ENCODE peak calls at places on chromosomes 4 and X, in seven cellular contexts. V, U, B, E, I, L and N are unnamed samples.

GRCh38 chr4:87353592-87353991 is 30.9 kb upstream of the HSD17B13 start:
- DNase-seq in I (peak), U (peak), B (peak), E (peak), L (no peak), V (peak), N (peak)

GRCh38 chr4:184376136-184376838 is 98.1 kb downstream of the IRF2 start:
- DNase-seq in U (no peak), I (no peak), V (no peak), L (no peak), E (no peak), B (no peak), N (no peak)

GRCh38 chr4:53050361-53050774 is 188.3 kb downstream of the RASL11B start:
- DNase-seq in L (no peak), V (peak), E (no peak), U (no peak), B (no peak), I (no peak), N (no peak)

GRCh38 chr4:156946508-156947197 is 24.9 kb downstream of the PDGFC start:
- DNase-seq in L (no peak), B (no peak), U (no peak), I (peak), E (peak), V (peak), N (peak)

GRCh38 chrX:46912673-46913491 is 661 bp downstream of the JADE3 start:
- DNase-seq in V (peak), U (peak), L (peak), I (peak), E (peak), B (peak), N (no peak)

GRCh38 chrX:122552291-122552800 is 631.7 kb upstream of the GRIA3 start:
- DNase-seq in I (no peak), L (no peak), U (no peak), B (no peak), E (peak), V (no peak), N (no peak)

GRCh38 chrX:119155416-119156035 is 27.9 kb upstream of the KIAA1210 start:
- DNase-seq in E (peak), L (no peak), V (peak), I (no peak), U (no peak), B (no peak), N (no peak)

GRCh38 chrX:39692796-39693195 is 405.0 kb downstream of the BCOR start:
- DNase-seq in B (peak), I (no peak), V (no peak), U (no peak), L (no peak), E (no peak), N (no peak)

GRCh38 chr4:39304651-39305050 is 61.5 kb downstream of the RFC1 start:
- DNase-seq in E (no peak), I (no peak), V (peak), L (no peak), B (no peak), U (no peak), N (no peak)

GRCh38 chr4:75080888-75081287 is 148.0 kb downstream of the PARM1 start:
- DNase-seq in L (no peak), E (no peak), U (no peak), I (no peak), B (no peak), V (no peak), N (no peak)

GRCh38 chr4:175833574-175834350 is 21.7 kb upstream of the GPM6A start:
- DNase-seq in U (no peak), I (no peak), L (no peak), B (peak), E (peak), V (no peak), N (no peak)

GRCh38 chr4:119632216-119632615 is 3.6 kb upstream of the PDE5A start:
- DNase-seq in L (no peak), V (no peak), U (no peak), E (peak), I (no peak), B (no peak), N (no peak)

GRCh38 chrX:22889824-22890223 is 109.9 kb upstream of the DDX53 start:
- DNase-seq in B (no peak), V (no peak), U (no peak), L (no peak), I (no peak), E (no peak), N (no peak)

GRCh38 chr4:174526731-174527130 is 4.4 kb upstream of the HPGD start:
- DNase-seq in B (no peak), I (no peak), L (no peak), E (no peak), V (no peak), U (no peak), N (no peak)

GRCh38 chr4:70660106-70660505 is 6.2 kb downstream of the JCHAIN start:
- DNase-seq in E (no peak), I (no peak), B (no peak), U (no peak), V (no peak), L (no peak), N (no peak)

GRCh38 chr4:138399041-138399440 is 156.9 kb upstream of the SLC7A11 start:
- DNase-seq in I (no peak), U (no peak), E (no peak), V (no peak), B (no peak), L (no peak), N (no peak)

GRCh38 chr4:105496899-105497298 is 23.0 kb upstream of the PPA2 start:
- DNase-seq in L (no peak), B (peak), V (no peak), E (no peak), U (no peak), I (no peak), N (no peak)
- TF ChIP-seq CTCF in L (peak), B (peak), V (peak), E (peak), U (peak), I (no peak), N (no peak)

GRCh38 chr4:182492456-182492855 is 249.3 kb downstream of the TENM3 start:
- DNase-seq in E (no peak), V (peak), L (no peak), B (no peak), I (no peak), U (no peak), N (no peak)
- H3K4me3 ChIP-seq in E (no peak), V (no peak), L (peak), B (no peak), I (no peak), U (no peak), N (no peak)

DNA sequence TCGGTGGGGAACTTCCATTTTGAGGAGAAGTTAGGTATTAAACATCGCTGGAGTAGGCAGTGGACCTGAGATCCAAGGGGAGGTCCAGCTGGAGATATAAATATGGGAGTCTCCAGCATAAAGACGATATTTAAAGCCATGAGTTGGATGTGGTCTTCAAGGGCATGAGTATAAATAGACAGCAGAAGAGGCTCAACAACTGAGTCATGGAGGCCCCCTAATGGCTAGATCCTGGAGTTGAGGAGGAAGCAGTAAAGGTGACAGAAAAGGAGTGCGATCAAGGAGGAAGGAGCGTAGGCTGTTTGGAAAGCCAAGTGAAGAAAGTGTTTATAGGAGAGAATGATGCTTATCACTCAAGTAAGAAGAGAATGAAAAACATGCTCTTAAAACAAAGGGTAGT is 18.1 kb upstream of the APBB2 start:
- DNase-seq in U (no peak), I (no peak), L (no peak), V (no peak), B (no peak), E (no peak), N (no peak)
- TF ChIP-seq CTCF in U (no peak), I (no peak), L (peak), V (peak), B (no peak), E (no peak), N (no peak)

GRCh38 chr4:2155246-2155645 is 86.7 kb downstream of the HAUS3 start:
- DNase-seq in U (no peak), I (no peak), L (no peak), V (no peak), E (no peak), B (no peak), N (no peak)
- H3K4me3 ChIP-seq in U (no peak), I (no peak), L (no peak), V (no peak), E (no peak), B (no peak), N (no peak)

DNA sequence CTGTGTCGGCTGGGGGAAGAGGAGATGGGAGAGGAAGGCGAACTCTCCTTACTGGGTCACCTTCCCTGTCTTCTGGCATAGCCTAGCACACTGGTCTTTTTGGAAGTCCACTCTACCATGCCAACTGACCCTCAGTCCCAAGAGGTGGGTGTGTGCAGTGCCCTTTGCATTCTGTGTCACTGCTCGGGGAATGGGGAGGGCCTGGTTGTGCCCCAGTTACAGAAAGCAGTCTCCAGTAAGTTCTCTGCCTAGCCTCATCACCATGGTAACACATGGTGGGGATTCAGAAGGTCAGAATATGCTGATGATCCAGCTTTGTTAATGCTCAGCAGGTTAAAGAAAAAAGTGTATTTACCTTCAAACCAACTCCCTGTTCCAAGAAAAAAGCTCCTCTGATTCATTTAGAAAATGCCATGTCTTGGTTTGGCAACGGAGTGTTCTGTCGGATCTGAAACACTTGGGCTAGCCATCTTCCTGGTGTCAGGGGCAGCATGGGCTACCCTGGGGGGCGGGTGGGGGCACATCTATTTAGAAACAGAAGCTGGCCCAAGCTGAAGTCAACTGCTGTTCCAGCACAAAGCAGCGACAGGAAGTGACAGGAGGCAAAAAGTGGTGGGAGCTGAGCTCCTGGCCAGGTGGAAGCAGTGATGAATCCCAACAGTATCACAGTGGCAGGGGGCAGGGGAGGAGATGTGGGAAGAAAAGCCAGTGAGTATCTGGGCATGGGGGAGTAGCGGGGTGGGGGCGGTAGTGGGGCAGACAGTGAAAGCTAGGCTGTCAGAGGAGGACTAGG is 37.0 kb downstream of the NSG1 start:
- DNase-seq in B (no peak), L (no peak), E (no peak), I (no peak), U (no peak), V (no peak), N (peak)
- TF ChIP-seq CTCF in B (no peak), L (no peak), E (no peak), I (no peak), U (no peak), V (no peak), N (no peak)

GRCh38 chr4:1048781-1049590 is 37.6 kb downstream of the FGFRL1 start:
- DNase-seq in I (no peak), U (no peak), B (peak), V (no peak), E (no peak), L (peak), N (no peak)
- H3K4me3 ChIP-seq in I (no peak), U (no peak), B (no peak), V (no peak), E (no peak), L (no peak), N (no peak)

DNA sequence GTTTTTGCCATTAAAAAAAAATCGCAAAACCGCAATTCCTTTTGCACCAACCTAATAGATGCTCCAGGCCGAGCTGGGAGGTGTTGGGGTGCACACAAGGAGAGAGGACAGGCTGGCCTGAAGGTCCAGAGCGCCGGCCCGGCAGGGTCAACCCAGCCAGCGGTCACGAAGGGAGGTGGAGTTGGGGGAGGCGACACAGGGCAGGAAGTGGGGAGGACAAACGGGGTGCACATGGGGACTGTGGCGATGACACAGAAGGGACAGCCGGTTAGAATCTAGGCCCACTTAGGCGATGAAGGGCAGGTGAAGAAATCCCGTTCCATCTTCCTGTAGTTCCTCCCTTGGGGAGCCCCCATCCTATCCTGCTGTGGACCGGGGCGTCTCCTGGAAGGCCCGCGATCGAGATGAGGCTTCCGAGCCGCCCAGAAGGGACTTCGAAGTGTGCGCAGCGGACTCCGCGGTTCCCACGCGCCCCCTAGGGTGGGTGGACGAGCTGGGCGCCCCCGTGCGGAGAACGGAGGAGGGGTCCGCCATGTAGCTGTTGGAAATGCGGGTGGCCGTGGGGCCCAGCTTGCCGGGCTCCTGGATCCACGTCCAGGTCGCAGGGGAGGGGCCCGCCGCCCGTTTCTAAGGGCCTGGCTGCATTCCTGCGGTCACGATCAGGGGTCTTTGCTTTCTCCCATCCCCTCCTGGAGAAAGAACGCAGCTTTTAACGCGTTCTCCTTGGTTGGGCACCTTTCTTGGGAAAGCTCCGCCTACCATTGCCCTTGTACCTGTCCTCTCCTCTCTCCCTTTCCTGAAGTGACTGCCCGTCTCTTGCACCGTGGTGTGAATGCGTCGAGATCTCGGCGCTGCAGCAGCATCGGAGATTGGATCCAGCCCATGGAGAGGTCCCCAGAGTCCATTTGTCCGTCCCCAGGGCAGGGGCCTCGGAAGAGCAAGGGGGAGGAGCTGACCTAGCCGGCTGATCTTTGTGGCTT is 17.0 kb upstream of the HPF1 start:
- DNase-seq in L (no peak), V (peak), I (no peak), E (no peak), U (peak), B (peak), N (no peak)
- TF ChIP-seq CTCF in L (peak), V (peak), I (peak), E (no peak), U (no peak), B (peak), N (no peak)

GRCh38 chr4:110630621-110631402 is 7.9 kb upstream of the PITX2 start:
- DNase-seq in L (no peak), E (no peak), U (no peak), V (no peak), B (peak), I (no peak), N (no peak)

GRCh38 chr4:110631582-110632505 is 9.0 kb upstream of the PITX2 start:
- DNase-seq in L (peak), B (peak), U (peak), V (peak), I (peak), E (peak), N (no peak)

GRCh38 chr4:110629214-110629754 is 6.4 kb upstream of the PITX2 start:
- DNase-seq in L (no peak), U (no peak), I (no peak), V (no peak), E (no peak), B (peak), N (no peak)

GRCh38 chr4:110628321-110629213 is 5.7 kb upstream of the PITX2 start:
- DNase-seq in L (no peak), V (no peak), I (no peak), B (peak), U (no peak), E (no peak), N (no peak)

GRCh38 chr4:110629780-110630500 is 7.1 kb upstream of the PITX2 start:
- DNase-seq in V (no peak), I (no peak), U (no peak), E (no peak), B (no peak), L (no peak), N (no peak)
- H3K4me3 ChIP-seq in V (no peak), I (no peak), U (no peak), E (no peak), B (peak), L (no peak), N (no peak)

GRCh38 chrX:72127332-72127731 is 4.4 kb downstream of the RTL5 start:
- DNase-seq in B (no peak), U (no peak), L (no peak), I (no peak), E (no peak), V (no peak), N (no peak)
- TF ChIP-seq CTCF in B (no peak), U (no peak), L (no peak), I (no peak), E (no peak), V (no peak), N (no peak)

GRCh38 chr4:140865253-140865652 is 109.1 kb upstream of the TBC1D9 start:
- DNase-seq in E (no peak), U (no peak), I (no peak), V (no peak), B (no peak), L (no peak), N (no peak)
- H3K4me3 ChIP-seq in E (no peak), U (no peak), I (no peak), V (no peak), B (no peak), L (no peak), N (no peak)